ENCODE peak calls at places on chromosomes 12 and 14, in six cellular contexts. Q is suprapubic skin, Z is endothelial cell of umbilical vein, G is SK-N-SH, M is H1, V is K562. R is an unnamed sample.

GRCh38 chr12:83172441-83172840 is 485.7 kb downstream of the TMTC2 start:
- DNase-seq in Q (no peak), Z (no peak), G (no peak), M (no peak), V (peak), R (no peak)

GRCh38 chr12:57793920-57794319 is 11.3 kb downstream of the TSFM start:
- DNase-seq in Q (no peak), Z (peak), G (no peak), M (no peak), V (no peak), R (no peak)

GRCh38 chr12:112997506-112997905 is 19.2 kb downstream of the OAS2 start:
- DNase-seq in Q (peak), Z (no peak), G (no peak), M (no peak), V (no peak), R (no peak)

GRCh38 chr12:49930515-49931288 is 19.8 kb upstream of the AQP2 start:
- DNase-seq in Q (no peak), Z (peak), G (no peak), M (no peak), V (no peak), R (no peak)

GRCh38 chr12:114399664-114400211 is 6.2 kb downstream of the TBX5 start:
- DNase-seq in Q (no peak), Z (no peak), G (peak), M (peak), V (no peak), R (no peak)

GRCh38 chr14:90767899-90768298 is 48.3 kb downstream of the TTC7B start:
- DNase-seq in Q (no peak), Z (no peak), G (no peak), M (no peak), V (no peak), R (no peak)

GRCh38 chr12:94875525-94875924 is 128.0 kb downstream of the NDUFA12 start:
- DNase-seq in Q (no peak), Z (peak), G (peak), M (no peak), V (no peak), R (no peak)

GRCh38 chr12:62482769-62483168 is 16.1 kb downstream of the MON2 start:
- DNase-seq in Q (no peak), Z (no peak), G (no peak), M (no peak), V (no peak), R (no peak)

GRCh38 chr12:86711716-86712115 is 455.5 kb upstream of the MGAT4C start:
- DNase-seq in Q (no peak), Z (peak), G (no peak), M (no peak), V (no peak), R (no peak)

GRCh38 chr14:101912841-101913240 is 51.5 kb upstream of the DYNC1H1 start:
- DNase-seq in Q (no peak), Z (no peak), G (no peak), M (no peak), V (no peak), R (no peak)

GRCh38 chr12:41605528-41606295 is 417.6 kb downstream of the PDZRN4 start:
- DNase-seq in Q (no peak), Z (no peak), G (no peak), M (no peak), V (no peak), R (no peak)

GRCh38 chr12:109435428-109436180 is 41.5 kb downstream of the KCTD10 start:
- DNase-seq in Q (no peak), Z (no peak), G (no peak), M (no peak), V (no peak), R (no peak)

GRCh38 chr12:102454808-102455760 is 25.3 kb downstream of the IGF1 start:
- DNase-seq in Q (no peak), Z (no peak), G (no peak), M (no peak), V (no peak), R (no peak)

GRCh38 chr12:81300454-81300853 is 222.6 kb downstream of the ACSS3 start:
- DNase-seq in Q (no peak), Z (no peak), G (no peak), M (no peak), V (no peak), R (no peak)

GRCh38 chr14:102524026-102524450 is 14.5 kb upstream of the ANKRD9 start:
- DNase-seq in Q (no peak), Z (no peak), G (no peak), M (no peak), V (no peak), R (no peak)

GRCh38 chr12:12538535-12538934 is 24.1 kb downstream of the DUSP16 start:
- DNase-seq in Q (no peak), Z (no peak), G (no peak), M (no peak), V (no peak), R (no peak)

GRCh38 chr12:107415066-107415465 is 270.5 kb upstream of the PWP1 start:
- DNase-seq in Q (no peak), Z (no peak), G (no peak), M (no peak), V (no peak), R (no peak)

GRCh38 chr12:22101749-22102243 is 55.8 kb downstream of the CMAS start:
- DNase-seq in Q (no peak), Z (peak), G (no peak), M (no peak), V (no peak), R (no peak)

GRCh38 chr14:55553791-55554190 is 26.2 kb upstream of the KTN1 start:
- DNase-seq in Q (no peak), Z (no peak), G (no peak), M (no peak), V (no peak), R (no peak)

GRCh38 chr14:23861666-23862065 is 91.9 kb upstream of the DHRS4 start:
- DNase-seq in Q (no peak), Z (peak), G (no peak), M (no peak), V (peak), R (peak)

GRCh38 chr14:76203086-76204001 is 51.6 kb downstream of the GPATCH2L start:
- DNase-seq in Q (no peak), Z (peak), G (no peak), M (no peak), V (no peak), R (no peak)

GRCh38 chr14:68245146-68246073 is 425.8 kb downstream of the RAD51B start:
- DNase-seq in Q (no peak), Z (no peak), G (no peak), M (no peak), V (peak), R (no peak)

GRCh38 chr12:87428701-87429277 is 600.4 kb downstream of the C12orf50 start:
- DNase-seq in Q (no peak), Z (peak), G (no peak), M (no peak), V (no peak), R (no peak)

GRCh38 chr14:61549425-61549824 is 145.9 kb upstream of the HIF1A start:
- DNase-seq in Q (no peak), Z (no peak), G (no peak), M (no peak), V (no peak), R (no peak)

DNA sequence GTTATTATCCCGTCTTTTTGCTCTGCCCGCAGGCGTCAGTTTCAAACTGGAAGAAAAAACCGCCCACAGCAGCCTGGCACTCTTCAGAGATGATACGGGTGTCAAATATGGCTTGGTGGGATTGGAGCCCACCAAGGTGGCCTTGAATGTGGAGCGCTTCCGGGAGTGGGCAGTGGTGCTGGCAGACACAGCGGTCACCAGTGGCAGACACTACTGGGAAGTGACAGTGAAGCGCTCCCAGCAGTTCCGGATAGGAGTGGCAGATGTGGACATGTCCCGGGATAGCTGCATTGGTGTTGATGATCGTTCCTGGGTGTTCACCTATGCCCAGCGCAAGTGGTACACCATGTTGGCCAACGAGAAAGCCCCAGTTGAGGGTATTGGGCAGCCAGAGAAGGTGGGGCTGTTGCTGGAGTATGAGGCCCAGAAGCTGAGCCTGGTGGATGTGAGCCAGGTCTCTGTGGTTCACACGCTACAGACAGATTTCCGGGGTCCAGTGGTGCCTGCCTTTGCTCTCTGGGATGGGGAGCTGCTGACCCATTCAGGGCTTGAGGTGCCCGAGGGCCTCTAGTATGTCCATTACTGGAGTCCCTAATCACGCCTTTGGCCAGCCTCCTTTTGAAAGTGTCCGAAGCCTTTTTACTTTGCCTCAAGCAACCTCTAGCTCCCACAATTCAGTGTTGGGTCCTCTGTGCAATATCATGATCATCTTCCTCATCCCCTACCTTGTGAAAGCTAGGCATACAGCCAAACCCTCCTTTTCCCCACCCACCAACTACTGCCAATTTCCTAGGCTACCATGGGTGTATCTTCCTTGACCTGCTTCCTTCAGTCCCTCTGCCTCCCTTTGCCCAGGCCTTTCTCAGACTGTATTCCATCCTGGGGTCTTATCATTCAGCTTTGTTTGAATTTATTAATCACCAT is 891 bp downstream of the SPRYD4 start:
- DNase-seq in Q (no peak), Z (no peak), G (peak), M (no peak), V (peak), R (no peak)
- TF ChIP-seq POLR2AphosphoS5 in Q (no peak), Z (no peak), G (no peak), M (no peak), V (no peak), R (no peak)

DNA sequence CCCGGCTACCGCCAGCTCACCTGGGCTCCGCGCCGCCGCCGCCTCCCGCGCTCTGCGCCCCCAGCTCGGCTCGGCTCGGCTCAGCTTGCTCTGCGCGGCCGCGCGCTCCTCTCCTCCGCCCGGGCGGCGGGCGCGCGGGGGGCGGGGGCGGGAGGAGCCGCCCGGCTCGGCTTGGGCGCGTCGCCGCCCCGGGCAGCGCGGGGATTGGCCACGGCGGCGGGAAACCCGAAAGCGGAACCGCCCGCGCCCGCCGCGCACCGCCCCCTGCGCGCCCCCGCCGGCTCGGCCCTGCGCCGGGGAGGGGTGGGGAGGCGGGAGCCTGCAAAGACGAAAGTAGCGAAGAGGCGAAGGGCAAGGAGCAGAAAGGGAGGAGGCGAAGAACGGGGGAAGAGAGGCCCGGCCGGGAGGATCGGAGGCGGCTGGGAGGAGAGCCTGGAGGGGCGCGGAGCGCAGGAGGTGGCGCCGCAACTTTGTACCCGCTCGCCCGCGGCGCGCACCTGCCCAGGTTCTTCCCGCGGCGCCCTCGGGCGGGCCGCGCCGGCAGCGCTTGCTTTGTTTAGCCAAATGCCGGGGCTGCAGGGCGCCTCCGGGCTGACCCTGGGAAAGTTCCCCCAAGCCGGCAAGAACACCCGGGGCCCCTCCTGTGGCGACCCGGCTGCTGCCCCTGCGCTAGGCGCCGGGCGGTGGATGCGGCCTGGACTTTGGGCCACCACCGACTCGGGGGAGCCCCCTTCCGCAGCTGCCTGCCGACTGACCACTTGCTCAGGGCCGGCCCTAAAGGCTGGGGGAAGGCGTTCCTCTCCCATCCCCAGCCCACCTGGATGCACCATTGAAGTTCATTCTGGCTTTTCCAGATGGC is at the start of gene CAMKK2:
- DNase-seq in Q (no peak), Z (peak), G (peak), M (peak), V (peak), R (no peak)
- TF ChIP-seq POLR2AphosphoS5 in Q (no peak), Z (no peak), G (peak), M (peak), V (peak), R (peak)

GRCh38 chr12:118017926-118018325 is 1.4 kb downstream of the RFC5 start:
- DNase-seq in Q (no peak), Z (no peak), G (no peak), M (no peak), V (no peak), R (no peak)

GRCh38 chr12:118015944-118016343 is 559 bp upstream of the RFC5 start:
- DNase-seq in Q (no peak), Z (no peak), G (no peak), M (no peak), V (no peak), R (no peak)

GRCh38 chr12:118015306-118015705 is 1.2 kb upstream of the RFC5 start:
- DNase-seq in Q (no peak), Z (no peak), G (no peak), M (no peak), V (no peak), R (no peak)

GRCh38 chr12:118013283-118013682 is 3.2 kb upstream of the RFC5 start:
- DNase-seq in Q (no peak), Z (no peak), G (no peak), M (no peak), V (peak), R (no peak)

GRCh38 chr12:118016424-118017264 is at the start of gene RFC5:
- DNase-seq in Q (peak), Z (peak), G (peak), M (peak), V (peak), R (peak)
- TF ChIP-seq POLR2AphosphoS5 in Q (no peak), Z (peak), G (peak), M (peak), V (peak), R (peak)

GRCh38 chr14:73223049-73223448 is 14.3 kb upstream of the PAPLN start:
- DNase-seq in Q (no peak), Z (no peak), G (no peak), M (no peak), V (no peak), R (no peak)

GRCh38 chr14:73232984-73233383 is 4.3 kb upstream of the PAPLN start:
- DNase-seq in Q (no peak), Z (no peak), G (no peak), M (no peak), V (no peak), R (no peak)

GRCh38 chr14:73230051-73230450 is 7.3 kb upstream of the PAPLN start:
- DNase-seq in Q (no peak), Z (no peak), G (no peak), M (no peak), V (no peak), R (no peak)

GRCh38 chr14:73231874-73232851 is 5.1 kb upstream of the PAPLN start:
- DNase-seq in Q (no peak), Z (peak), G (peak), M (peak), V (peak), R (no peak)

DNA sequence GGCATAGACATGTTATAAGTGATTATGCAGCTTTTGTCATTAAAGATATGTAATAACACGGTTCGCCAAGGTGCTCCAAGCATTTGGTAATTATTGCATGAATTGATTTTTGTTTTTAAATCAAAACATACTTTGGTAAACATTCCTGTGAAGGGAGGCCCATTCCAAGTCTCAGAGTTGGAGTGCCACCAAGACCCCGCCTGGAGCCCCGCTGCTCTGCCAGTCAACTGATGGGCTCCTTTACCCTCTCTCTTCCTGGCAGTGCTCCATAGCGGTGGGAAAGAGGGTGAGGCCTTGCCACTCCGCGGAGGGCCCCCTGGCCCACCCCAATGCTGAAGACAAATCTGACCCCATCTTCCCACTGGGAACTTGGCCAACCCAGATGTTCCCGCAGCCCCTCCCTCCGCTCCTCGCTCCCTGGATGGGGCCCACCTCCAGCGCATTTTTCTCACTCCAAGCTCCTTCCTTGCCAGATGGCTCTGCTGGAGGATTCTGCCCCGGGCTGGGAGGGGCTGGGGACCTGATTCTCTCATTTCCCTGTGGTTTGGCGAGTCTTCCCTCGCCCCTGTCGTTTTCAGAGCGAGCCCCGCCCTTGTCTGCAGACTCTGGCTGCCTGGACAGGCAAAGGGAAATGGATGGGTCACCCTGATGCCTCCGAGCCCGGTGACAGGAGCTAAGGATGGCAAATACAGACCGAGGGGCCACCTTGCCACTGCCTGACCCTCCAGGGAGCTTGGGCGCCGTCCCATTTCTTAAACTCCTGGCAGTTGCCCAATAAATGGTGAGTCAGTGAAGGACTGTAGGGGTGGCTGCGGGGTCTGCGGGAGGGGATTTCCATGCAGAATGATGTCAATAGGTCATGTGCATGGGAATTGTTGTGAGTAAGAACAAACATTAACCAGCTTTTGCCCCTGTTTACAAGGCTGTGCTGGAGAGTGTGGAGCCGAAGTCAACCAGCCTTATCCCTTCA is 9.2 kb upstream of the PAPLN start:
- DNase-seq in Q (no peak), Z (peak), G (peak), M (no peak), V (peak), R (no peak)
- TF ChIP-seq POLR2AphosphoS5 in Q (no peak), Z (no peak), G (no peak), M (no peak), V (no peak), R (no peak)

DNA sequence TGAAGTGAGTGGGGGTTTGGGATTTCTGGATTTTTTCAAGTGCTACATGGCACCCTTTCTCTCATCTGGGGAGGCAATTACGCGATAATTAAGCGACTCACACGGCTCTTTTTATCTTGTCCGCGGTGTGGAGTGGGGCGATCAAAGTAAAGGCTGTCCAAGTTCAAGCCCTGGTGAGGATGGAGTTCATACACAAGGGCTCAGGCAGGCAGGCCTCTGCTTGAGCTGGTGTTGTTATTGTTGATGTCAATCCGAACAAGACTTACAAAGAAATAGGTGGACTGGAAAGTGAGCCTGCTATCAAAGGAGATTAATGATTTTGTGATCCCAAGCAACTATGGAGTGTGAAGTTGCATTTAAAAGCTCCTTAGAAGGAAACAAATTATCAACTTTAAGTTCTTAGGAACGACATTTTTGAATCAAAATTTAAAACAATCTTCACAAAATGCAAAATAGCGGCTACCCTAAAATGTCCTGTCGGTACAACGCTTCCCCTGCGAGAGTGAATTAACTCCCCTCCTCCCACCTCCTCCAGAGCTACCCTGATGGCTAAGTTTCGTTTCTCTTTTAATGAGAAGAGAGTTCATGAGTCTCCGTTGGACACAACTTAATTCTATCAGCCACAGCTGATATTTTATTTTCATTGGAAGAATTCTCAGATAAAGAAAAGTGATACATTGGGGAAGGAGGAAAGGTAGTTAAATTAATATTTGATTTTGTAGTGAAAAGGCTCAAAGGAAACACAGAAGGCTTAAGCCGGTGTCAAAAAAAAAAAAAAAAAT is 5.9 kb downstream of the FOXA1 start:
- DNase-seq in Q (no peak), Z (no peak), G (no peak), M (no peak), V (no peak), R (no peak)
- TF ChIP-seq POLR2AphosphoS5 in Q (no peak), Z (no peak), G (no peak), M (no peak), V (no peak), R (no peak)

GRCh38 chr14:74882103-74882920 is 596 bp downstream of the DLST start:
- DNase-seq in Q (peak), Z (peak), G (peak), M (no peak), V (peak), R (no peak)

GRCh38 chr14:74888164-74889158 is 6.7 kb downstream of the DLST start:
- DNase-seq in Q (no peak), Z (no peak), G (no peak), M (no peak), V (peak), R (no peak)

GRCh38 chr14:74881425-74882102 is at the start of gene DLST:
- DNase-seq in Q (peak), Z (peak), G (peak), M (peak), V (peak), R (peak)

GRCh38 chr14:74890262-74890661 is 8.5 kb downstream of the DLST start:
- DNase-seq in Q (no peak), Z (no peak), G (no peak), M (no peak), V (no peak), R (no peak)

DNA sequence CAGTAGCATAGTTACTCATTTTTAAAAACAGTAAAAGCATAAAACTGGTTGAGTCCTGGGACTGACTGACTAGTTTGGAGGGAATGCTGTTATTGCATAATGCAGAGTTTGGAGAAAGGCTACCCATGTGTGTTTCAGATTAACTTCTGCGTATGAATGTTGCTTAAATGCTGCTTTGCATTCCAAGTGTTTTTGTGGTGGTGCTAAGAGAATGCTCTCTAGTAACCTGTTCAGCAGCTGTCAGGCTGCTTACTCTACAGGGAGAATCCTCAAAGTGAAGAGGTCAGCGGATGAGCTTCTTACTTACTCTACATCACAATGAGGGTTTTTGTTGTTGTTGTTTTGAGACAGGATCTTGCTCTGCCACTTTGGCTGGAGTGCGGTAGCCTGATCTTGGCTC is 4.3 kb downstream of the DLST start:
- DNase-seq in Q (no peak), Z (no peak), G (no peak), M (no peak), V (no peak), R (no peak)
- TF ChIP-seq POLR2AphosphoS5 in Q (no peak), Z (no peak), G (peak), M (no peak), V (no peak), R (no peak)